ENCODE peak calls at places on chromosomes 11 and 22, in five cellular contexts. W is left ventricle myocardium inferior; X is tibial artery; F is BJ; J is CD4-positive, alpha-beta T cell. K is an unnamed sample.

GRCh38 chr11:123338997-123339752 is 90.9 kb upstream of the GRAMD1B start:
- DNase-seq in X (no peak), J (no peak), F (no peak), W (no peak), K (no peak)

GRCh38 chr11:67453816-67454732 is 1.1 kb upstream of the CABP4 start:
- DNase-seq in F (no peak), W (no peak), X (no peak), J (no peak), K (no peak)

GRCh38 chr22:28935713-28936112 is 52.3 kb downstream of the ZNRF3 start:
- DNase-seq in F (no peak), X (no peak), J (no peak), W (no peak), K (no peak)

GRCh38 chr11:62141111-62142042 is 17.6 kb downstream of the INCENP start:
- DNase-seq in J (no peak), W (no peak), F (no peak), X (peak; percentile 48), K (no peak)

GRCh38 chr11:103662880-103663279 is 373.6 kb upstream of the DDI1 start:
- DNase-seq in J (no peak), W (no peak), F (no peak), X (no peak), K (no peak)

GRCh38 chr11:134008593-134008992 is 51.8 kb upstream of the IGSF9B start:
- DNase-seq in J (no peak), W (no peak), X (no peak), F (no peak), K (no peak)

GRCh38 chr11:73530109-73530508 is 67.8 kb downstream of the FAM168A start:
- DNase-seq in J (no peak), X (no peak), W (no peak), F (no peak), K (no peak)

GRCh38 chr11:20097319-20098221 is 62.7 kb downstream of the DBX1 start:
- DNase-seq in X (no peak), W (no peak), F (peak; percentile 93), J (no peak), K (no peak)

GRCh38 chr11:2825261-2825885 is 60.2 kb downstream of the CDKN1C start:
- DNase-seq in X (peak; percentile 93), J (no peak), F (peak; percentile 83), W (peak; percentile 85), K (peak; percentile 95)

GRCh38 chr22:42976131-42976530 is 38.8 kb downstream of the PACSIN2 start:
- DNase-seq in X (peak; percentile 31), F (no peak), W (no peak), J (no peak), K (no peak)

GRCh38 chr11:19711911-19712280 is 741 bp upstream of the NAV2 start:
- DNase-seq in J (no peak), W (no peak), X (no peak), F (no peak), K (no peak)

GRCh38 chr11:35085766-35086165 is 53.2 kb upstream of the CD44 start:
- DNase-seq in W (peak; percentile 61), F (no peak), J (no peak), X (no peak), K (peak; percentile 64)

GRCh38 chr11:113839842-113840241 is 35.5 kb downstream of the USP28 start:
- DNase-seq in X (no peak), F (no peak), J (no peak), W (no peak), K (no peak)

GRCh38 chr11:74719011-74719410 is 12.2 kb downstream of the CHRDL2 start:
- DNase-seq in X (no peak), F (no peak), J (no peak), W (no peak), K (no peak)

GRCh38 chr11:17439316-17439782 is 37.3 kb downstream of the ABCC8 start:
- DNase-seq in J (no peak), F (no peak), W (no peak), X (no peak), K (no peak)

GRCh38 chr22:25057013-25057881 is 104.7 kb downstream of the KIAA1671 start:
- DNase-seq in F (no peak), J (peak; percentile 65), X (no peak), W (peak; percentile 58), K (no peak)

GRCh38 chr11:74680703-74681531 is 50.3 kb downstream of the CHRDL2 start:
- DNase-seq in F (no peak), J (no peak), W (no peak), X (peak; percentile 53), K (no peak)

GRCh38 chr22:29820941-29821789 is 16.9 kb downstream of the ASCC2 start:
- DNase-seq in X (peak; percentile 73), F (peak; percentile 23), J (no peak), W (peak; percentile 90), K (no peak)

GRCh38 chr11:67583319-67584204 is at the start of gene GSTP1:
- DNase-seq in F (peak; percentile 55), W (peak; percentile 94), X (peak; percentile 97), J (peak; percentile 57), K (peak; percentile 96)

GRCh38 chr11:10876168-10876567 is 18.3 kb upstream of the ZBED5 start:
- DNase-seq in F (no peak), X (no peak), W (no peak), J (no peak), K (no peak)

GRCh38 chr11:134454146-134454690 is 42.2 kb upstream of the B3GAT1 start:
- DNase-seq in W (no peak), X (no peak), J (no peak), F (no peak), K (no peak)

DNA sequence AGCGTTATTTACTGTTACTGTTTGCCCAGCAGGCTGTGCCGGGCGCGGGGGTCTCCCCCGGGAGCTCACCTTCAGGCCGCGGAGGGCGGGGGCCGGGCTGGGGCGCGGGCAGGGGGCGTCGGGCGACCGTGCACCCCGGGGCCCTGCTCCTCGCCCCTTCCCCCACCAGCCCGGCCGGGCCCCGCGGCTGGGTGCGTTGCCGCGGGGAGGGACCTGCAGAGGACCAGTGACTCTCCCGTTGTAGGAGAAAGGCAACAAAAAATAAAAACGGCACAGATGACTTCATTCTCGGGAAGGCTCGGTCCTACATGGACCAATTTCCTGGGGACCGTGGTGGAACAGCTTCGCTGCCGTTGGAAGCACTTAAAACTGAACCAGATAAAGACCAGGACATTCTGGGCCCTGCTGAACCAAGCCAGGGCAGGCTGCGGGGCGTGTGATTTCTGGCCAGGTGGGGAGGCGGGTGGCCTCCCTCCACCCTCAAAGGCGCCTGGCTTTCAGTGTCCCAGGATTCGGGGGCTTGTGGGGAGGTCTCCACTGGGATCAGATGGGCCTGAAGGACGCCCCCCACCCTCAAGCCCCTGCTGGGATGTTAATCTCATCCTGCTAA is 57.3 kb downstream of the IGLL1 start:
- DNase-seq in X (peak; percentile 79), W (no peak), J (no peak), F (no peak), K (no peak)
- TF ChIP-seq CTCF in X (no peak), W (no peak), J (no peak), F (no peak), K (no peak)

GRCh38 chr11:232783-233565 is 3.2 kb downstream of the SIRT3 start:
- DNase-seq in J (no peak), X (peak; percentile 62), F (no peak), W (no peak), K (no peak)

GRCh38 chr11:240315-240714 is 3.5 kb downstream of the PSMD13 start:
- DNase-seq in F (no peak), X (no peak), J (no peak), W (no peak), K (no peak)

GRCh38 chr11:235998-236773 is at the start of gene SIRT3:
- DNase-seq in X (peak; percentile 90), W (peak; percentile 85), F (no peak), J (peak; percentile 83), K (peak; percentile 93)

GRCh38 chr11:235180-235997 is 753 bp downstream of the SIRT3 start:
- DNase-seq in J (no peak), W (no peak), F (no peak), X (no peak), K (no peak)

DNA sequence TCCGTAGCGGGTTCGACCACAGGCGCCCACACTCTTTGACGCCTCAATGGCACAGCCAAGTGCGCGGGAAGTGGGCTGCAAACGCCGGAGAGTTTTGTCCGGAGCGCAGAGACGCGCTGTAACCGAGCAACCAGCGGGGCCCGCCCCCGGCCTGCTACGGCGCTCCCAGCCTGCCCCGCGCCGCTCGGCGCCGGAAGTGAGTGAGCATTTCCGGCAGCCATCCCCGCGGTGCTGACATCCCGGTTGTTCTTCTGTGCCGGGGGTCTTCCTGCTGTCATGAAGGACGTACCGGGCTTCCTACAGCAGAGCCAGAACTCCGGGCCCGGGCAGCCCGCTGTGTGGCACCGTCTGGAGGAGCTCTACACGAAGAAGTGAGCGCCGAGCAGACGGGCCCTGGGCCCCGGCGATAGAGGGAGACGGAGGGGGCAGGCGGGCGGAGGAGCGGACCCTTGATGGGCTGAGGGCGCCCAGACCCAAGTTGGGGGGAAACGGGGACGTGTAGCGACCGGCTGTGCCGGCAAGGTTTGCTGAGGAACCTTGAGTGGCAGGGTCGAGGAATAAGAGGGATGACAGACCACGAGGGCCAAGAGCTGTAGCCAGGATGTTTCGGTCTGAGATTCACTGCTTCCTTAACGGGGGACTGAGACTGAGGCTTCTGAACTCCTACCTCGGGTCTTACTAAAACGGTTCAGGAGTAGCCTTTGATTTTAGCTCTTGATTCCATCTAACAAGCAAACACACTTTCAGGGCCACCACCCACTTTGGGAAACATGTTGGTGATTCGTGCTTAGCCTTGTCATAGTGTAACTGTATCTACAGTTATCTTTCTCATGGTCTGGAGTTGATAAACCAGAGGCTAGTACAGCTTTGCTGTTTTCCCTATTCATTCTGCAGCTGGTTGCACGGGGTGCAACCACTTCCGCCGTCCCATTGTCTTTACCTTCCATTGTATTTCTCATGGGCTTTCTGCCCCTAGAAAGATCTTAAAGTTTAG is at the start of gene PSMD13:
- DNase-seq in F (peak; percentile 20), W (peak; percentile 88), J (peak; percentile 82), X (peak; percentile 90), K (peak; percentile 94)
- TF ChIP-seq CTCF in F (no peak), W (no peak), J (peak; percentile 31), X (peak; percentile 32), K (no peak)

GRCh38 chr11:76670475-76671235 is at the start of gene LRRC32:
- DNase-seq in F (no peak), X (peak; percentile 84), W (peak; percentile 75), J (no peak), K (no peak)
- TF ChIP-seq CTCF in F (peak; percentile 6), X (no peak), W (peak; percentile 8), J (no peak), K (no peak)

GRCh38 chr22:49431559-49431958 is 396.1 kb downstream of the BRD1 start:
- DNase-seq in F (no peak), J (no peak), W (no peak), X (no peak), K (no peak)

GRCh38 chr22:49427941-49428340 is 399.7 kb downstream of the BRD1 start:
- DNase-seq in W (no peak), J (no peak), X (no peak), F (no peak), K (no peak)

GRCh38 chr22:49427341-49427740 is 400.3 kb downstream of the BRD1 start:
- DNase-seq in J (no peak), F (no peak), X (no peak), W (no peak), K (no peak)

GRCh38 chr22:49426618-49427266 is 400.9 kb downstream of the BRD1 start:
- DNase-seq in J (no peak), X (no peak), F (no peak), W (no peak), K (no peak)

DNA sequence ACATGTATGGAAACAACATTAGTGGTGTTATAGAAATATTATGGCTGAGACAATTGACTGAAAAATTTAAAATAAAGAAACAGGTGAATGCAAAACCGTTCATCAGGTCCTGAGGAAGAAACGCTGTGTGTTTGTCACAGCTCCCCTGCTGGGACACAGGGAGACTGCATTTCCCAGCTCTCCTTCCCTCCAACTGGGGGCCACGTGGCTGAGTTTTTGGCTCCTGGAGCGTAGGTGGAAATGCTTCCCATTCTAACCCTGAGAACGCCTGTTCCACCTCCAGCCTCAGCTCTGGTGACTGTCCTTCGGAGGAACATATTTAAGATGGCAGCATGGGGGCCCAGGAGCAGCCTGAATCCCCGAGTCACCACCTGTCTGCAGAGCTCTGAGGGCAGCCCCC is 398.6 kb downstream of the BRD1 start:
- DNase-seq in F (no peak), J (no peak), X (no peak), W (no peak), K (no peak)
- TF ChIP-seq CTCF in F (no peak), J (no peak), X (no peak), W (no peak), K (no peak)